ENCODE peak calls at places on chromosomes 1 and 21, in nine cellular contexts. S, Y, Q, L, Z, F, A, O and I are unnamed samples.

GRCh38 chr1:32247983-32248889 is 1.2 kb downstream of the FAM167B start:
- DNase-seq in F (no peak), A (peak), Z (peak), Q (peak), O (peak), L (peak), S (peak), Y (peak), I (no peak)

GRCh38 chr1:178931843-178932551 is 61.1 kb upstream of the ANGPTL1 start:
- DNase-seq in S (no peak), L (peak), Q (no peak), A (no peak), Z (no peak), F (peak), Y (no peak), O (peak), I (peak)

GRCh38 chr1:31694069-31694909 is 9.5 kb downstream of the COL16A1 start:
- DNase-seq in L (no peak), Z (no peak), O (no peak), A (no peak), Q (no peak), Y (no peak), S (no peak), F (no peak), I (peak)

GRCh38 chr21:31546402-31547155 is 112.9 kb upstream of the SOD1 start:
- DNase-seq in O (no peak), Y (no peak), Z (no peak), S (no peak), F (no peak), L (no peak), A (no peak), Q (no peak), I (no peak)

GRCh38 chr1:206470692-206471414 is 577 bp downstream of the IKBKE start:
- DNase-seq in L (peak), Q (no peak), O (no peak), A (no peak), Z (peak), F (no peak), S (no peak), Y (peak), I (no peak)

GRCh38 chr1:186424539-186424938 is 36.4 kb downstream of the PDC start:
- DNase-seq in F (no peak), O (no peak), Z (no peak), Q (no peak), A (no peak), S (no peak), L (no peak), Y (no peak), I (no peak)

GRCh38 chr1:31736675-31737074 is 27.5 kb downstream of the ADGRB2 start:
- DNase-seq in Y (no peak), Q (no peak), Z (no peak), A (no peak), O (no peak), L (no peak), S (no peak), F (no peak), I (no peak)

GRCh38 chr1:207518608-207519239 is 22.8 kb downstream of the CR1 start:
- DNase-seq in F (no peak), O (no peak), A (no peak), Y (no peak), Z (no peak), S (no peak), L (no peak), Q (no peak), I (no peak)

GRCh38 chr21:45593162-45594022 is 50.1 kb upstream of the PCBP3 start:
- DNase-seq in S (no peak), Y (no peak), Q (no peak), F (no peak), Z (no peak), O (no peak), L (no peak), A (no peak), I (no peak)

GRCh38 chr21:36859744-36860501 is 106.5 kb downstream of the HLCS start:
- DNase-seq in F (peak), Z (no peak), Y (no peak), L (peak), S (no peak), A (no peak), O (peak), Q (peak), I (no peak)

GRCh38 chr1:220044683-220045355 is 1.5 kb downstream of the EPRS1 start:
- DNase-seq in L (no peak), O (no peak), Z (no peak), Q (no peak), A (no peak), S (no peak), Y (no peak), F (no peak), I (no peak)